ENCODE peak calls at places on chromosome 15, in five cellular contexts. Z is HepG2, F is stomach, K is GM12891, E is testis. O is an unnamed sample.

GRCh38 chr15:68447209-68447608 is 15.2 kb upstream of the ITGA11 start:
- DNase-seq in E (no peak), F (no peak), K (no peak), Z (no peak), O (no peak)

GRCh38 chr15:82647045-82647834 is at the start of gene CPEB1:
- DNase-seq in F (no peak), Z (no peak), E (peak; percentile 72), K (no peak), O (no peak)

GRCh38 chr15:92159481-92159880 is 234.2 kb upstream of the ST8SIA2 start:
- DNase-seq in Z (no peak), K (no peak), E (no peak), F (no peak), O (no peak)

GRCh38 chr15:91515188-91515754 is 338.2 kb upstream of the SLCO3A1 start:
- DNase-seq in K (no peak), F (no peak), Z (no peak), E (no peak), O (no peak)

GRCh38 chr15:100945006-100945405 is 25.8 kb downstream of the LRRK1 start:
- DNase-seq in K (no peak), F (no peak), Z (no peak), E (no peak), O (no peak)

GRCh38 chr15:76158250-76158649 is 98.5 kb downstream of the TMEM266 start:
- DNase-seq in K (no peak), Z (no peak), F (no peak), E (no peak), O (no peak)

GRCh38 chr15:32956006-32956405 is 238.2 kb downstream of the GREM1 start:
- DNase-seq in Z (peak; percentile 25), E (no peak), F (no peak), K (peak; percentile 8), O (no peak)

GRCh38 chr15:38647683-38648082 is 83.1 kb upstream of the RASGRP1 start:
- DNase-seq in Z (peak; percentile 13), K (no peak), E (no peak), F (no peak), O (no peak)

GRCh38 chr15:67468431-67468830 is 52.5 kb upstream of the C15orf61 start:
- DNase-seq in Z (no peak), F (no peak), K (no peak), E (no peak), O (no peak)

GRCh38 chr15:40275491-40275890 is 7.4 kb downstream of the ANKRD63 start:
- DNase-seq in Z (no peak), F (no peak), K (no peak), E (no peak), O (no peak)

GRCh38 chr15:40273428-40273827 is 9.4 kb downstream of the ANKRD63 start:
- DNase-seq in K (no peak), Z (no peak), F (no peak), E (no peak), O (no peak)

GRCh38 chr15:40272713-40273056 is 10.2 kb downstream of the ANKRD63 start:
- DNase-seq in Z (peak; percentile 27), E (peak; percentile 55), K (no peak), F (no peak), O (no peak)

GRCh38 chr15:40275954-40276353 is 6.9 kb downstream of the ANKRD63 start:
- DNase-seq in F (no peak), E (no peak), Z (no peak), K (no peak), O (no peak)

DNA sequence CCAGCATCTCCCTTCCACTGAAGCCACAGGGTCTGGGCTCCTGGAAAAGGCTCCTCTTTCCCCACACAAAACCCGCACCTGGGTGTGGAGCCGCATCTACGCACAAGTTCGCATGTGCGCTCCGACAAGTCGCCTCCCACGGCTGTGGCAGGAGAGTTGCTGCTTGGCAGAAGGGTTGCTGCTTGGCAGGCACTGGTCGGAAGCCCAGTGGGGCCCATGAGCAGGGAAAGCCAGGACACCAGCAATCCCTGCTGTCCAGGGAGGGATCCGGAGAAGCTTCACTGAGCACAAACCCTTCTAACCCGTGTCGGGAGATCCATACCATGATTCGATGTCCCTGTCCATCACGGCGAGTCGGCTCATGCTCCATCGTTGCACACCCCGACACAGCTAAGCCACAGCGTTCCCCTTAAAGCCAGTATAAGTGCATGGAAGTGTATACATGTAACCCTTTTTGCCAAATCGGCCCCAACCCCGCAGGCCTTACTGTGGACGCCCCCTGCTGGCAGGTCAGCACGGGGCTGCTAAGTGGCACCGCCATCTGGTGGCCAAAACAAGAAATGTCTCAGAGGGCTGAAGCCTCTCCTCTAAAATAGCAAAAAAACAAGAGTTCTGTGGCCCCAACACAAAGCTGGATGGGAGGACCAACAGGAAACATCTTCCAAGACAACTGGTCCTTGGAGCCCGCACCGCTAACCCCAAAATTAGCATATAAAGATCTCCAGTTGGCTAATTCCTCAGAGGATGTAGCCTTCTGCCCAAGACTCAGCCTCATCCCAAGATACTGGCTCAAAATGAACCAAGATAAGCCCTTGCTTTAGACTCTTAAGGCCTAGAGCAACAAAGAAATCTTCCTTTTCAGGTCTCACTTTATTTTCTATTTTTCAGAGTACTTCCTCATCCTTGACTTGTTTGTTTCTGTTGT is 8.3 kb downstream of the ANKRD63 start:
- DNase-seq in E (peak; percentile 90), F (peak; percentile 87), K (peak; percentile 86), Z (peak; percentile 60), O (peak; percentile 91)
- TF ChIP-seq POLR2A in E (no peak), F (no peak), K (no peak), Z (no peak), O (no peak)

DNA sequence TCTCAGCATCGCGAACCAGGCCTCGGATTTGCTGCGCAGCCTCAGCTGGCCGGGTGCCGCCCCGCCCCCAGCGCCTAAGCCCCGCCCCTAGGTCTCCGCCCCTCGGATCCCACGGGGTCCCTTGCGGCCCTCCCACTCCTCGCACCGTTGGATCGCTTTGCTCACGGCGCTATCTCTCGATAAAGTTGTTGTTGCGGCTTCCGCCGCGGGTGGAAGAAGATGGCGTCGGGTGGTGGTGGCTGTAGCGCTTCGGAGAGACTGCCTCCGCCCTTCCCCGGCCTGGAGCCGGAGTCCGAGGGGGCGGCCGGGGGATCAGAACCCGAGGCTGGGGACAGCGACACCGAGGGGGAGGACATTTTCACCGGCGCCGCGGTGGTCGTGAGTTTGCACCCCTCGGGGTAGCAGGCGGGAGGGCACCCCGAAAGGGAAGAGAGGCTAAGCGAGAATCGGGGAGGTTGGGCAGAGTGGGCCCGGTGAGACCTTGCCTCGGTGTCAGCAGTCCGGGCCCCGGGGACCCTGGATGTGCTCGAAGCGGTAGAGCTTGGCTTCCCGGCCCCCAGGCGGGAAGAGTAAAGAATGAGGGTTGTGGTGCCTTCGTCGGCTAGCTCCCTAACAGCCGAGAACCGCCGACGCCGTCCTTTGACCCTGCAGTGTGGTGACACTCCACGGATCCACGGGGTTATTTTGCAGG is at the start of gene SNX1:
- DNase-seq in F (peak; percentile 94), E (peak; percentile 96), K (peak; percentile 74), Z (peak; percentile 88), O (peak; percentile 97)
- TF ChIP-seq POLR2A in F (peak; percentile 93), E (peak; percentile 70), K (peak; percentile 83), Z (peak; percentile 82), O (peak; percentile 92)

GRCh38 chr15:62454567-62455172 is 289.6 kb upstream of the C2CD4B start:
- DNase-seq in Z (no peak), F (no peak), K (no peak), E (no peak), O (no peak)
- TF ChIP-seq POLR2A in Z (no peak), F (no peak), K (no peak), E (no peak), O (no peak)

DNA sequence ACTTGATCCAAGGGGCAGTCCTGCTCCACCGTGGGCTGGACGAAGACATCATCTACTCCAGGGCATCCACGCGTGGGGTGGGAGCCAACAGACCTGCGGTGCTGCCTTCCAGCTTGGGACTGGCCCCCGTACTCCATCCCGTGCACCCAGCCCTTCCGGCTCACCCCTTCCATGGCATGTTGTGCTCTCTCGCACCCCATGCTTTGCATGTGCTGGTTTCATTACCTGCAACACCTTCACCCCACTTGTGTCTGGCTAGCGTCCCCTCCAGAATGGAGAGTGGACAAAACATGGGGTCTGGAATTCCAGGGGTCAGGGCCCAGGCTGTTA is 30.2 kb downstream of the SEMA7A start:
- DNase-seq in E (no peak), F (no peak), K (no peak), Z (no peak), O (peak; percentile 54)
- TF ChIP-seq POLR2A in E (no peak), F (no peak), K (no peak), Z (no peak), O (no peak)

GRCh38 chr15:45451265-45451664 is 71.3 kb downstream of the SLC30A4 start:
- DNase-seq in K (no peak), E (no peak), Z (no peak), F (no peak), O (no peak)

GRCh38 chr15:45448516-45448915 is 70.2 kb upstream of the GATM start:
- DNase-seq in K (no peak), E (no peak), F (no peak), Z (no peak), O (no peak)

GRCh38 chr15:45449387-45449786 is 71.0 kb upstream of the GATM start:
- DNase-seq in E (no peak), K (no peak), Z (no peak), F (no peak), O (no peak)

GRCh38 chr15:45449878-45450277 is 71.5 kb upstream of the GATM start:
- DNase-seq in Z (no peak), K (no peak), F (peak; percentile 93), E (no peak), O (peak; percentile 82)

DNA sequence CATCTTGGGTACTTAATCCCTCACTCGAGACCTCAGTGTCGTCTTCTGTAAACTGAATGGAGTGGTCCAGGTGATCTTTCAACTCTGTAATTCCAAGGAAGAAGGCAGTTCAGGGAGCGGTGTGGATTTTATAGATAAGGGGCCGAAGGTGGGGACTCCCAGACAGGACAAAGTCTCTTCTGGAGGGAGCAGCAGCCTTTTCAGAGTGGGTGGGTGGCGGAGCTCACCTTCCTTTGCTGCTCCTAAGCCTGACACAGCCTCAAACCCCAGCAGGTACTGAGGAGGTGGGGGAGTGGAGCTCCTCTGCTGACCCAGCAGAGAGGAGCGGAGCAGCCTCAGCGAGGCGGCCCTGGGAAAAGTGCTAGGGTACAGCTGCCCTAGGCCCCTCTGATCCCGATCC is 72.1 kb downstream of the SLC30A4 start:
- DNase-seq in Z (no peak), E (no peak), K (no peak), F (no peak), O (peak; percentile 69)
- TF ChIP-seq POLR2A in Z (no peak), E (no peak), K (no peak), F (no peak), O (peak; percentile 39)

DNA sequence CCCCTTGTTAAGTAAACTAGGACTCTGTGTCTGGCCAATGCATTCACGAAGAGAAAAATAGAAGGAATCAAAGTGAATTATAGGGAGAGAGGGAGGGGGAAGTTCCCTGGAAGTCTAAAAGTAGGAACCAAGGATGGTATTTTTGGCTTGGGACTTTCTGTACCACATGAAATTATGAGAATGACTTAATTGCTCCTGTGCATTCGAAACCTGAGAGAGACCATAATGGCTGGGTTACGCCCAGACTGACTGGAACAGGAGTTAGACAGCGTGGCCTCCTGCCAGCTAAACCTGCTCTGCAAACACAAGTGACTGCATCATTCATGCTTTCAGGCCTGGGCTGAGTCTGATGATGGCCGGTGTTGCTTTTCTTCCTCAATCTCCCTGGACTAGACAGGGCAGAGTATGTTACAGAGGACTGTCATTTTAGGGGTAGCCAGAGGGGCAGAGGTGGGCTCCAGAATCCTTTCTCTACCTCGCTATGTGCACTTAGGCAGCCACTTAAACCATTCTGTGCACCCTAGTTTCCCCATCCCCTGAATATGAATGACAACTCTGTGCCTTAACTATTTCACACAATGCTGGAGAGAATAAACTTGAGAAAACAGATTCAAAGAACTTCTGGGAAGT is 58.9 kb downstream of the MYO1E start:
- DNase-seq in E (peak; percentile 46), Z (peak; percentile 9), K (no peak), F (peak; percentile 94), O (peak; percentile 85)
- TF ChIP-seq POLR2A in E (no peak), Z (no peak), K (no peak), F (no peak), O (no peak)

GRCh38 chr15:81021321-81021720 is 20.6 kb downstream of the TLNRD1 start:
- DNase-seq in E (no peak), F (no peak), K (no peak), Z (no peak), O (no peak)
- TF ChIP-seq POLR2A in E (no peak), F (no peak), K (no peak), Z (no peak), O (no peak)